ENCODE peak calls at places on chromosome 10, in ten cellular contexts. O, D, V, Y, T, S, Z, X, K and Q are unnamed samples.

GRCh38 chr10:119174109-119174508 is 4.5 kb downstream of the PRDX3 start:
- DNase-seq in O (no peak), D (no peak), V (no peak), Y (no peak), T (no peak), S (no peak), Z (no peak), X (no peak), K (no peak), Q (no peak)

GRCh38 chr10:69571618-69572158 is 1.5 kb downstream of the NEUROG3 start:
- DNase-seq in O (no peak), D (no peak), V (no peak), Y (no peak), T (no peak), S (no peak), Z (no peak), X (no peak), K (no peak), Q (no peak)

GRCh38 chr10:117936136-117936535 is 110.6 kb downstream of the RAB11FIP2 start:
- DNase-seq in O (peak), D (no peak), V (no peak), Y (no peak), T (no peak), S (no peak), Z (no peak), X (peak), K (no peak), Q (no peak)

GRCh38 chr10:26859241-26860025 is 1.3 kb downstream of the ABI1 start:
- DNase-seq in O (peak), D (no peak), V (no peak), Y (no peak), T (no peak), S (no peak), Z (no peak), X (no peak), K (no peak), Q (no peak)

GRCh38 chr10:7503190-7503589 is 92.4 kb upstream of the SFMBT2 start:
- DNase-seq in O (no peak), D (no peak), V (no peak), Y (no peak), T (no peak), S (no peak), Z (no peak), X (no peak), K (no peak), Q (no peak)

GRCh38 chr10:97270523-97271154 is 21.8 kb downstream of the ARHGAP19 start:
- DNase-seq in O (no peak), D (no peak), V (no peak), Y (no peak), T (no peak), S (no peak), Z (no peak), X (peak), K (no peak), Q (no peak)

GRCh38 chr10:25753776-25754175 is 180.3 kb upstream of the MYO3A start:
- DNase-seq in O (peak), D (no peak), V (no peak), Y (no peak), T (no peak), S (no peak), Z (no peak), X (peak), K (peak), Q (no peak)

GRCh38 chr10:28077889-28078288 is 79.0 kb upstream of the ODAD2 start:
- DNase-seq in O (no peak), D (no peak), V (no peak), Y (peak), T (no peak), S (no peak), Z (no peak), X (peak), K (no peak), Q (no peak)

GRCh38 chr10:110138197-110138812 is 69.1 kb upstream of the MXI1 start:
- DNase-seq in O (peak), D (no peak), V (no peak), Y (peak), T (no peak), S (no peak), Z (no peak), X (peak), K (no peak), Q (no peak)

GRCh38 chr10:96671207-96671890 is 49.0 kb downstream of the PIK3AP1 start:
- DNase-seq in O (no peak), D (no peak), V (no peak), Y (no peak), T (no peak), S (no peak), Z (no peak), X (no peak), K (no peak), Q (no peak)

GRCh38 chr10:32952541-32953276 is 5.3 kb downstream of the ITGB1 start:
- DNase-seq in O (no peak), D (no peak), V (no peak), Y (no peak), T (no peak), S (no peak), Z (no peak), X (no peak), K (no peak), Q (no peak)

GRCh38 chr10:114265392-114266053 is 26.5 kb downstream of the VWA2 start:
- DNase-seq in O (no peak), D (no peak), V (no peak), Y (no peak), T (peak), S (no peak), Z (no peak), X (peak), K (no peak), Q (no peak)

GRCh38 chr10:114652402-114653368 is 5.4 kb downstream of the ABLIM1 start:
- DNase-seq in O (no peak), D (no peak), V (no peak), Y (no peak), T (no peak), S (no peak), Z (no peak), X (no peak), K (no peak), Q (no peak)

GRCh38 chr10:4733843-4734224 is 92.2 kb upstream of the AKR1E2 start:
- DNase-seq in O (no peak), D (no peak), V (no peak), Y (no peak), T (no peak), S (no peak), Z (no peak), X (no peak), K (no peak), Q (no peak)

GRCh38 chr10:112490543-112490942 is 43.5 kb downstream of the VTI1A start:
- DNase-seq in O (peak), D (no peak), V (no peak), Y (peak), T (no peak), S (no peak), Z (no peak), X (no peak), K (no peak), Q (no peak)

GRCh38 chr10:26858707-26859034 is 2.1 kb downstream of the ABI1 start:
- DNase-seq in O (no peak), D (no peak), V (no peak), Y (no peak), T (no peak), S (no peak), Z (no peak), X (no peak), K (no peak), Q (no peak)

GRCh38 chr10:63068246-63068645 is 64.9 kb upstream of the NRBF2 start:
- DNase-seq in O (no peak), D (no peak), V (no peak), Y (no peak), T (no peak), S (no peak), Z (no peak), X (peak), K (peak), Q (no peak)

GRCh38 chr10:15426558-15426957 is 55.5 kb upstream of the FAM171A1 start:
- DNase-seq in O (no peak), D (no peak), V (no peak), Y (no peak), T (no peak), S (no peak), Z (no peak), X (no peak), K (no peak), Q (no peak)

GRCh38 chr10:80509403-80510161 is 28.1 kb upstream of the SH2D4B start:
- DNase-seq in O (no peak), D (no peak), V (no peak), Y (no peak), T (peak), S (peak), Z (no peak), X (peak), K (no peak), Q (no peak)

GRCh38 chr10:50648089-50648934 is 24.6 kb upstream of the SGMS1 start:
- DNase-seq in O (no peak), D (no peak), V (no peak), Y (no peak), T (no peak), S (peak), Z (no peak), X (no peak), K (no peak), Q (no peak)

GRCh38 chr10:107546239-107546638 is 381.7 kb upstream of the SORCS1 start:
- DNase-seq in O (no peak), D (no peak), V (no peak), Y (no peak), T (no peak), S (no peak), Z (no peak), X (peak), K (peak), Q (no peak)

GRCh38 chr10:122282253-122282671 is 11.2 kb downstream of the BTBD16 start:
- DNase-seq in O (no peak), D (no peak), V (no peak), Y (no peak), T (peak), S (no peak), Z (no peak), X (peak), K (no peak), Q (no peak)
- H3K27ac ChIP-seq in O (no peak), D (no peak), V (no peak), Y (no peak), T (no peak), S (no peak), Z (no peak), X (no peak), K (no peak), Q (no peak)

DNA sequence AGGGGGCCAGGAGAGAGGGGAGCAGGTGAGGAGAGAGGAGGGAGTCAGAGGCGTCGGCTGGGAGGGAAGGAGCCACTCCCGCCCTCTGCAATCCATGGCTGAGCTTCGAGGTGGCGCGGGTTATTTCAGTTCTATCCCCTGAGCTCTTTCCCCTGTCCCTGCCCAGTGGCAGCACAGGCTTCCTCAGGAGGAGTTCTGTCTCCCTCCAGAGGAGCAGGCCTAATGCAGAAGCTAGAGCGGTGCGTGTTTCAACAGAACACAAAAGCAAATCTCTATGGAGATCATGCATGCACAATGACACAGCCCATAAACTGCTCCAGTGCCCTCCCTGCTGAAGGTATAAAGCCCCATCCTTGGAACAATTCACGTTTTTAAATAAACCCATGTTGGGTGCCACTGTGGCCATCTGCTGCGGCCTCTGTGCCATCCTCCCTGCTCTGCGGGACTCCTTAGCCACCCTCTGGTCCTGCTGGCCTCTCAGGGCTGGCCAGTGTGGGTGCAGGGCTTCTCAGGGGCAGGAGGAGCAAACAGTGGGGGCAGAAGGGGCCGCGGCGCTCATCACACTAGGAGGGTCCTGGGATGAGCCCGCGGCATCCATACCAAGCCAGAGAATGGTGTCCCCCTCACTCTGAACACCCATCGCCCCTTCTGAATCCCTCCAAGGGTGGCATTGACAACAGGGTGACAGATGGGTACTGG is 192.6 kb upstream of the LYZL2 start:
- DNase-seq in O (no peak), D (no peak), V (no peak), Y (no peak), T (no peak), S (no peak), Z (no peak), X (no peak), K (no peak), Q (no peak)
- TF ChIP-seq CTCF in O (no peak), D (no peak), V (no peak), Y (no peak), T (no peak), S (no peak), Z (no peak), X (no peak), K (no peak), Q (no peak)

GRCh38 chr10:77566228-77566627 is 71.4 kb downstream of the KCNMA1 start:
- DNase-seq in O (no peak), D (no peak), V (no peak), Y (no peak), T (no peak), S (no peak), Z (no peak), X (no peak), K (no peak), Q (no peak)
- H3K4me3 ChIP-seq in O (no peak), D (no peak), V (no peak), Y (no peak), T (no peak), S (no peak), Z (no peak), X (no peak), K (no peak), Q (no peak)

DNA sequence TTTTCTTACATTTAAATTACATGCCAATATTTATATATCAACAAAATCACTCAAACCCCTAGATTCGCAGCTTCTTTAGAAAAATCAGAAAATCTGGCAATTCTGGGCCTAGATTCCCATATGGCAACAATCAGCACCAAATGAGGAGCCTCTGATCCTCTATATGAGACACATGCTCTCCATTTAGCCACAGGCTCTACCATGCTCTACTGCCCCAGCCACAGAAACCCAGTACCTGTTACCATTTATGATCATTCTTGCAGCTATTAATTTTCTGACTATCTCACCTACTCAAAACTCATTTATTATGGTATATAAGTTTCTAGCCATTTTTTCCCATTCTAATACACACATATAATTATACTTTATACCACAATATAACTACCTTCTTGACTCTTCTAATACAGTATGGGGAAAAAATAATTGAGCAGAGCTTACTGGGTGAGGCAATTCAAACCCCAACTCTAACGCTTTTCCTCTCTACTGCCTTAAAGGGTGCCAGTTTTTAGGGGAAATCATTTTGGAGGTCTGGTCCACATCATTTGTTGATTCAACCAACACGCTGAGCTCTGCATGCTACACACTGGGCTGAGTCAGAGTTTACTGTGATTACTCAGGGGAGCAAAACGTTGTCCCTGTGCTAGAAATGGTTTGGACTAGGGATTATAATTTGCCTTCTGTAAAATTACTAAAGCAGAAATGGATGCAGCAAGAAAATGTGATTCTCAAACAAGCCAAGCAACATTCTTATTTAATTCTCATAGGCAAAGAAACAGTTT is 11.6 kb downstream of the PDLIM1 start:
- DNase-seq in O (no peak), D (no peak), V (no peak), Y (no peak), T (no peak), S (no peak), Z (no peak), X (peak), K (no peak), Q (no peak)
- H3K27ac ChIP-seq in O (peak), D (no peak), V (no peak), Y (no peak), T (no peak), S (peak), Z (no peak), X (peak), K (no peak), Q (peak)

DNA sequence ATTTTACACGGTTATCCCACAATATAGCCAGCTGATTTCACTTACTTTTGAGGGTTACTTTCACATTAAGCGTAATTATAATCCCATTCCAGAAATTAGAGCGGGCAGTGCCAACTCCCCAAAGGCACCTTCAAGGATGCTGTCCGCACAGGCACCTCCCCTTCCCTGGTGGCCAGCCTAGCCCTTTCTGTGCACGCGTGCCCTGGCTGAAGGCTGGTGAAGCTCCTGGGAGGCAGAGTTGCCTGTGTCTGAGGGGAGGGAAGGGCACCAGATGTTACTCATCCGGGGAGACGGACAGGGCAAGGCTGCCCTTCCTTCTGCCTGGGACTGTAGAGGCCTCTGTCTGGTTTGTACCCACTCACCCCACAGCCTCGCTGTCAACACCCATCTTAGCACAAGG is 198.4 kb downstream of the TCERG1L start:
- DNase-seq in O (no peak), D (no peak), V (no peak), Y (no peak), T (no peak), S (no peak), Z (no peak), X (no peak), K (no peak), Q (no peak)
- TF ChIP-seq CTCF in O (no peak), D (no peak), V (no peak), Y (no peak), T (no peak), S (no peak), Z (no peak), X (no peak), K (no peak), Q (no peak)